ENCODE peak calls at places on chromosomes 3 and 15, in nine cellular contexts. P, R, B, M, D, X, I, F and Q are unnamed samples.

GRCh38 chr3:105844713-105845112 is 24.1 kb downstream of the CBLB start:
- DNase-seq in X (no peak), R (no peak), P (no peak), D (no peak), M (no peak), B (no peak), I (no peak), F (no peak), Q (no peak)

GRCh38 chr15:78316211-78317077 is 17.0 kb upstream of the SKIC8 start:
- DNase-seq in F (no peak), B (no peak), M (no peak), X (no peak), P (no peak), R (no peak), I (no peak), D (no peak), Q (no peak)

GRCh38 chr3:189404036-189404435 is 227.2 kb upstream of the TP63 start:
- DNase-seq in D (no peak), R (no peak), B (no peak), F (no peak), M (no peak), I (no peak), P (no peak), X (no peak), Q (no peak)

GRCh38 chr15:65275104-65275727 is 11.5 kb downstream of the PARP16 start:
- DNase-seq in P (peak; percentile 25), D (no peak), I (no peak), M (no peak), F (no peak), B (no peak), X (no peak), R (no peak), Q (peak; percentile 31)

GRCh38 chr15:96331942-96332853 is 1.7 kb downstream of the NR2F2 start:
- DNase-seq in X (no peak), M (no peak), I (no peak), D (peak; percentile 52), P (no peak), B (no peak), R (no peak), F (peak; percentile 64), Q (no peak)

GRCh38 chr3:32401541-32402052 is 9.9 kb downstream of the CMTM7 start:
- DNase-seq in P (peak; percentile 82), F (peak; percentile 90), R (no peak), B (peak; percentile 88), M (peak; percentile 39), X (peak; percentile 48), D (peak; percentile 72), I (no peak), Q (peak; percentile 81)

GRCh38 chr3:49780080-49780967 is 6.0 kb downstream of the IP6K1 start:
- DNase-seq in P (no peak), M (no peak), X (no peak), I (no peak), D (no peak), F (no peak), B (no peak), R (no peak), Q (no peak)

GRCh38 chr3:42161050-42161935 is 70.1 kb downstream of the TRAK1 start:
- DNase-seq in R (no peak), P (no peak), I (no peak), B (peak; percentile 64), M (peak; percentile 11), D (peak; percentile 46), F (peak; percentile 40), X (no peak), Q (no peak)

GRCh38 chr3:22269827-22270226 is 518.8 kb upstream of the ZNF385D start:
- DNase-seq in P (no peak), I (no peak), B (no peak), F (peak; percentile 1), D (peak; percentile 61), X (no peak), R (no peak), M (peak; percentile 33), Q (no peak)

GRCh38 chr3:179969525-179969924 is 67.2 kb downstream of the PEX5L start:
- DNase-seq in X (no peak), M (peak; percentile 77), D (peak; percentile 65), R (no peak), B (peak; percentile 21), I (no peak), F (peak; percentile 35), P (no peak), Q (no peak)

GRCh38 chr3:117809157-117810081 is 1099.8 kb downstream of the TUSC7 start:
- DNase-seq in X (no peak), M (no peak), I (no peak), F (no peak), D (no peak), P (no peak), R (no peak), B (no peak), Q (no peak)

GRCh38 chr15:101254157-101255065 is 2.6 kb upstream of the CHSY1 start:
- DNase-seq in I (no peak), X (no peak), R (no peak), F (no peak), P (no peak), D (no peak), B (no peak), M (no peak), Q (no peak)

GRCh38 chr15:95302809-95303208 is 1027.7 kb upstream of the NR2F2 start:
- DNase-seq in F (no peak), I (no peak), B (no peak), D (no peak), P (no peak), M (no peak), X (no peak), R (no peak), Q (no peak)